ENCODE peak calls at places on chromosomes 7 and 10, in nine cellular contexts. One of them, this sample, is unnamed.
A peak's percentile ranks its signal among the peaks of the same experiment; 100 is the strongest.

GRCh38 chr7:4042402-4042801 is 639.7 kb upstream of the FOXK1 start:
- DNase-seq in colonic mucosa: no peak
- DNase-seq in ACHN: no peak
- DNase-seq in lower leg skin: no peak
- DNase-seq in 8988T: no peak
- DNase-seq in HFF-Myc: no peak
- DNase-seq in Daoy: no peak
- DNase-seq in stimulated activated naive CD8-positive, alpha-beta T cell treated with anti-CD3 and anti-CD28 coated beads, Interleukin-15, amount 100 ng/mL, for 72 hours: no peak
- DNase-seq in non-pigmented ciliary epithelial cell: no peak
- DNase-seq in this sample: no peak

GRCh38 chr10:83357004-83357403 is 782.3 kb upstream of the GHITM start:
- DNase-seq in colonic mucosa: no peak
- DNase-seq in ACHN: no peak
- DNase-seq in lower leg skin: no peak
- DNase-seq in 8988T: no peak
- DNase-seq in HFF-Myc: no peak
- DNase-seq in Daoy: no peak
- DNase-seq in stimulated activated naive CD8-positive, alpha-beta T cell treated with anti-CD3 and anti-CD28 coated beads, Interleukin-15, amount 100 ng/mL, for 72 hours: no peak
- DNase-seq in non-pigmented ciliary epithelial cell: no peak
- DNase-seq in this sample: no peak

GRCh38 chr10:11205026-11205772 is 187.5 kb downstream of the CELF2 start:
- DNase-seq in colonic mucosa: no peak
- DNase-seq in ACHN: no peak
- DNase-seq in lower leg skin: no peak
- DNase-seq in 8988T: no peak
- DNase-seq in HFF-Myc: no peak
- DNase-seq in Daoy: peak; percentile 16
- DNase-seq in stimulated activated naive CD8-positive, alpha-beta T cell treated with anti-CD3 and anti-CD28 coated beads, Interleukin-15, amount 100 ng/mL, for 72 hours: peak; percentile 41
- DNase-seq in non-pigmented ciliary epithelial cell: no peak
- DNase-seq in this sample: no peak

GRCh38 chr10:103564799-103565365 is 71.4 kb downstream of the NEURL1 start:
- DNase-seq in colonic mucosa: peak; percentile 62
- DNase-seq in ACHN: peak; percentile 39
- DNase-seq in lower leg skin: no peak
- DNase-seq in 8988T: peak; percentile 88
- DNase-seq in HFF-Myc: no peak
- DNase-seq in Daoy: peak; percentile 40
- DNase-seq in stimulated activated naive CD8-positive, alpha-beta T cell treated with anti-CD3 and anti-CD28 coated beads, Interleukin-15, amount 100 ng/mL, for 72 hours: peak; percentile 56
- DNase-seq in non-pigmented ciliary epithelial cell: no peak
- DNase-seq in this sample: no peak

GRCh38 chr10:63819753-63820347 is 298.6 kb downstream of the REEP3 start:
- DNase-seq in colonic mucosa: peak; percentile 59
- DNase-seq in ACHN: peak; percentile 68
- DNase-seq in lower leg skin: peak; percentile 90
- DNase-seq in 8988T: peak; percentile 14
- DNase-seq in HFF-Myc: peak; percentile 41
- DNase-seq in Daoy: peak; percentile 15
- DNase-seq in stimulated activated naive CD8-positive, alpha-beta T cell treated with anti-CD3 and anti-CD28 coated beads, Interleukin-15, amount 100 ng/mL, for 72 hours: no peak
- DNase-seq in non-pigmented ciliary epithelial cell: no peak
- DNase-seq in this sample: peak; percentile 20

GRCh38 chr7:23120106-23120505 is 14.5 kb downstream of the KLHL7 start:
- DNase-seq in colonic mucosa: no peak
- DNase-seq in ACHN: no peak
- DNase-seq in lower leg skin: no peak
- DNase-seq in 8988T: no peak
- DNase-seq in HFF-Myc: no peak
- DNase-seq in Daoy: no peak
- DNase-seq in stimulated activated naive CD8-positive, alpha-beta T cell treated with anti-CD3 and anti-CD28 coated beads, Interleukin-15, amount 100 ng/mL, for 72 hours: no peak
- DNase-seq in non-pigmented ciliary epithelial cell: no peak
- DNase-seq in this sample: no peak

GRCh38 chr7:82562716-82563404 is 119.3 kb upstream of the CACNA2D1 start:
- DNase-seq in colonic mucosa: no peak
- DNase-seq in ACHN: peak; percentile 72
- DNase-seq in lower leg skin: no peak
- DNase-seq in 8988T: no peak
- DNase-seq in HFF-Myc: no peak
- DNase-seq in Daoy: no peak
- DNase-seq in stimulated activated naive CD8-positive, alpha-beta T cell treated with anti-CD3 and anti-CD28 coated beads, Interleukin-15, amount 100 ng/mL, for 72 hours: no peak
- DNase-seq in non-pigmented ciliary epithelial cell: peak; percentile 77
- DNase-seq in this sample: no peak

GRCh38 chr7:73359746-73360375 is 31.9 kb downstream of the FKBP6 start:
- DNase-seq in colonic mucosa: no peak
- DNase-seq in ACHN: no peak
- DNase-seq in lower leg skin: no peak
- DNase-seq in 8988T: no peak
- DNase-seq in HFF-Myc: no peak
- DNase-seq in Daoy: no peak
- DNase-seq in stimulated activated naive CD8-positive, alpha-beta T cell treated with anti-CD3 and anti-CD28 coated beads, Interleukin-15, amount 100 ng/mL, for 72 hours: no peak
- DNase-seq in non-pigmented ciliary epithelial cell: no peak
- DNase-seq in this sample: no peak

GRCh38 chr10:97818572-97818971 is 31.1 kb upstream of the GOLGA7B start:
- DNase-seq in colonic mucosa: no peak
- DNase-seq in ACHN: no peak
- DNase-seq in lower leg skin: no peak
- DNase-seq in 8988T: no peak
- DNase-seq in HFF-Myc: no peak
- DNase-seq in Daoy: no peak
- DNase-seq in stimulated activated naive CD8-positive, alpha-beta T cell treated with anti-CD3 and anti-CD28 coated beads, Interleukin-15, amount 100 ng/mL, for 72 hours: no peak
- DNase-seq in non-pigmented ciliary epithelial cell: no peak
- DNase-seq in this sample: no peak

GRCh38 chr7:97871659-97872024 is 566 bp downstream of the ASNS start:
- DNase-seq in colonic mucosa: no peak
- DNase-seq in ACHN: peak; percentile 20
- DNase-seq in lower leg skin: no peak
- DNase-seq in 8988T: no peak
- DNase-seq in HFF-Myc: no peak
- DNase-seq in Daoy: no peak
- DNase-seq in stimulated activated naive CD8-positive, alpha-beta T cell treated with anti-CD3 and anti-CD28 coated beads, Interleukin-15, amount 100 ng/mL, for 72 hours: no peak
- DNase-seq in non-pigmented ciliary epithelial cell: no peak
- DNase-seq in this sample: no peak